ENCODE peak calls at places on chromosomes 11 and 22, in nine cellular contexts. One of them, this sample, is unnamed.

GRCh38 chr22:40332319-40332781 is 13.9 kb upstream of the ADSL start:
- DNase-seq in DMS53: peak; percentile 28
- DNase-seq in naive B cell: no peak
- DNase-seq in posterior vena cava: no peak
- DNase-seq in smooth muscle cell of the brain vasculature: peak; percentile 49
- DNase-seq in HS-5: no peak
- DNase-seq in neural progenitor cell: no peak
- DNase-seq in fibroblast of mammary gland: peak; percentile 44
- DNase-seq in hippocampal formation: no peak
- DNase-seq in this sample: no peak

GRCh38 chr11:75083217-75083605 is 13.5 kb downstream of the OR2AT4 start:
- DNase-seq in fibroblast of mammary gland: no peak
- DNase-seq in naive B cell: no peak
- DNase-seq in hippocampal formation: no peak
- DNase-seq in DMS53: no peak
- DNase-seq in smooth muscle cell of the brain vasculature: no peak
- DNase-seq in posterior vena cava: no peak
- DNase-seq in neural progenitor cell: no peak
- DNase-seq in HS-5: no peak
- DNase-seq in this sample: no peak

GRCh38 chr22:50112151-50113118 is 22.6 kb downstream of the MOV10L1 start:
- DNase-seq in fibroblast of mammary gland: peak; percentile 56
- DNase-seq in DMS53: peak; percentile 27
- DNase-seq in neural progenitor cell: no peak
- DNase-seq in smooth muscle cell of the brain vasculature: no peak
- DNase-seq in HS-5: no peak
- DNase-seq in hippocampal formation: no peak
- DNase-seq in posterior vena cava: peak; percentile 74
- DNase-seq in naive B cell: no peak
- DNase-seq in this sample: no peak

GRCh38 chr22:43244385-43244784 is 57.5 kb upstream of the TTLL12 start:
- DNase-seq in fibroblast of mammary gland: no peak
- DNase-seq in smooth muscle cell of the brain vasculature: no peak
- DNase-seq in naive B cell: no peak
- DNase-seq in HS-5: no peak
- DNase-seq in neural progenitor cell: no peak
- DNase-seq in hippocampal formation: no peak
- DNase-seq in posterior vena cava: no peak
- DNase-seq in DMS53: no peak
- DNase-seq in this sample: no peak

GRCh38 chr11:119891392-119891791 is 162.4 kb upstream of the NECTIN1 start:
- DNase-seq in posterior vena cava: peak; percentile 66
- DNase-seq in naive B cell: no peak
- DNase-seq in hippocampal formation: peak; percentile 75
- DNase-seq in fibroblast of mammary gland: no peak
- DNase-seq in HS-5: no peak
- DNase-seq in DMS53: no peak
- DNase-seq in smooth muscle cell of the brain vasculature: no peak
- DNase-seq in neural progenitor cell: no peak
- DNase-seq in this sample: no peak

GRCh38 chr22:48863965-48864538 is 963.6 kb downstream of the BRD1 start:
- DNase-seq in fibroblast of mammary gland: no peak
- DNase-seq in smooth muscle cell of the brain vasculature: no peak
- DNase-seq in DMS53: no peak
- DNase-seq in posterior vena cava: peak; percentile 70
- DNase-seq in HS-5: no peak
- DNase-seq in neural progenitor cell: no peak
- DNase-seq in hippocampal formation: no peak
- DNase-seq in naive B cell: no peak
- DNase-seq in this sample: no peak

GRCh38 chr11:125166347-125166841 is 1.8 kb downstream of the PKNOX2 start:
- DNase-seq in hippocampal formation: no peak
- DNase-seq in posterior vena cava: no peak
- DNase-seq in smooth muscle cell of the brain vasculature: no peak
- DNase-seq in naive B cell: no peak
- DNase-seq in neural progenitor cell: peak; percentile 45
- DNase-seq in DMS53: no peak
- DNase-seq in HS-5: no peak
- DNase-seq in fibroblast of mammary gland: no peak
- DNase-seq in this sample: no peak

GRCh38 chr22:20130319-20130718 is 1.3 kb upstream of the ZDHHC8 start:
- DNase-seq in naive B cell: no peak
- DNase-seq in HS-5: no peak
- DNase-seq in fibroblast of mammary gland: no peak
- DNase-seq in smooth muscle cell of the brain vasculature: no peak
- DNase-seq in neural progenitor cell: no peak
- DNase-seq in posterior vena cava: no peak
- DNase-seq in hippocampal formation: no peak
- DNase-seq in DMS53: peak; percentile 46
- DNase-seq in this sample: no peak

GRCh38 chr11:105915036-105915435 is 107.0 kb downstream of the MSANTD4 start:
- DNase-seq in smooth muscle cell of the brain vasculature: peak; percentile 49
- DNase-seq in HS-5: no peak
- DNase-seq in neural progenitor cell: peak; percentile 31
- DNase-seq in DMS53: no peak
- DNase-seq in naive B cell: no peak
- DNase-seq in posterior vena cava: no peak
- DNase-seq in fibroblast of mammary gland: no peak
- DNase-seq in hippocampal formation: peak; percentile 28
- DNase-seq in this sample: no peak

GRCh38 chr11:117217141-117217609 is 14.7 kb downstream of the PCSK7 start:
- DNase-seq in posterior vena cava: peak; percentile 75
- DNase-seq in HS-5: no peak
- DNase-seq in smooth muscle cell of the brain vasculature: no peak
- DNase-seq in naive B cell: no peak
- DNase-seq in hippocampal formation: no peak
- DNase-seq in fibroblast of mammary gland: peak; percentile 61
- DNase-seq in neural progenitor cell: no peak
- DNase-seq in DMS53: no peak
- DNase-seq in this sample: peak; percentile 7

GRCh38 chr11:91366816-91367215 is 857.8 kb upstream of the FAT3 start:
- DNase-seq in HS-5: no peak
- DNase-seq in hippocampal formation: no peak
- DNase-seq in naive B cell: no peak
- DNase-seq in neural progenitor cell: no peak
- DNase-seq in DMS53: no peak
- DNase-seq in posterior vena cava: no peak
- DNase-seq in fibroblast of mammary gland: no peak
- DNase-seq in smooth muscle cell of the brain vasculature: no peak
- DNase-seq in this sample: no peak

GRCh38 chr22:29985912-29986311 is 94.4 kb upstream of the HORMAD2 start:
- DNase-seq in naive B cell: no peak
- DNase-seq in fibroblast of mammary gland: no peak
- DNase-seq in posterior vena cava: no peak
- DNase-seq in neural progenitor cell: peak; percentile 55
- DNase-seq in smooth muscle cell of the brain vasculature: no peak
- DNase-seq in DMS53: no peak
- DNase-seq in HS-5: no peak
- DNase-seq in hippocampal formation: no peak
- DNase-seq in this sample: no peak

GRCh38 chr11:120752668-120753067 is 241.1 kb downstream of the GRIK4 start:
- DNase-seq in DMS53: peak; percentile 64
- DNase-seq in HS-5: no peak
- DNase-seq in naive B cell: no peak
- DNase-seq in hippocampal formation: no peak
- DNase-seq in neural progenitor cell: no peak
- DNase-seq in smooth muscle cell of the brain vasculature: no peak
- DNase-seq in posterior vena cava: no peak
- DNase-seq in fibroblast of mammary gland: no peak
- DNase-seq in this sample: no peak

GRCh38 chr22:33919591-33920501 is at the start of gene LARGE1:
- DNase-seq in DMS53: peak; percentile 38
- DNase-seq in naive B cell: peak; percentile 62
- DNase-seq in HS-5: no peak
- DNase-seq in fibroblast of mammary gland: no peak
- DNase-seq in posterior vena cava: peak; percentile 82
- DNase-seq in hippocampal formation: no peak
- DNase-seq in neural progenitor cell: peak; percentile 78
- DNase-seq in smooth muscle cell of the brain vasculature: no peak
- DNase-seq in this sample: peak; percentile 79

GRCh38 chr11:19673924-19674390 is 38.7 kb upstream of the NAV2 start:
- DNase-seq in naive B cell: no peak
- DNase-seq in posterior vena cava: peak; percentile 94
- DNase-seq in DMS53: no peak
- DNase-seq in smooth muscle cell of the brain vasculature: no peak
- DNase-seq in fibroblast of mammary gland: peak; percentile 42
- DNase-seq in HS-5: no peak
- DNase-seq in hippocampal formation: peak; percentile 18
- DNase-seq in neural progenitor cell: peak; percentile 77
- DNase-seq in this sample: peak; percentile 86

GRCh38 chr11:124085583-124085982 is 29.7 kb upstream of the VWA5A start:
- DNase-seq in hippocampal formation: no peak
- DNase-seq in fibroblast of mammary gland: no peak
- DNase-seq in HS-5: peak; percentile 13
- DNase-seq in DMS53: no peak
- DNase-seq in posterior vena cava: no peak
- DNase-seq in neural progenitor cell: no peak
- DNase-seq in naive B cell: no peak
- DNase-seq in smooth muscle cell of the brain vasculature: no peak
- DNase-seq in this sample: no peak

GRCh38 chr11:117511981-117512448 is 184.4 kb downstream of the CEP164 start:
- DNase-seq in smooth muscle cell of the brain vasculature: no peak
- DNase-seq in neural progenitor cell: no peak
- DNase-seq in hippocampal formation: no peak
- DNase-seq in naive B cell: no peak
- DNase-seq in HS-5: no peak
- DNase-seq in posterior vena cava: no peak
- DNase-seq in DMS53: no peak
- DNase-seq in fibroblast of mammary gland: no peak
- DNase-seq in this sample: no peak

GRCh38 chr11:128689946-128690745 is 3.7 kb upstream of the FLI1 start:
- DNase-seq in DMS53: peak; percentile 37
- DNase-seq in posterior vena cava: peak; percentile 85
- DNase-seq in smooth muscle cell of the brain vasculature: no peak
- DNase-seq in fibroblast of mammary gland: no peak
- DNase-seq in neural progenitor cell: peak; percentile 54
- DNase-seq in HS-5: no peak
- DNase-seq in hippocampal formation: no peak
- DNase-seq in naive B cell: no peak
- DNase-seq in this sample: no peak